ENCODE peak calls at places on chromosomes 1 and 21, in seven cellular contexts. U is iPS-NIHi11; M is iris pigment epithelial cell; H is GM20000; E is hepatic stellate cell; B is D341Med; P is stimulated activated CD4-positive, alpha-beta T cell treated with anti-CD3 and anti-CD28 coated beads, Interleukin-1b, Interleukin-23, amount 100 ng/mL, for 1 hour. C is an unnamed sample.

GRCh38 chr1:16120940-16121410 is 34.9 kb downstream of the EPHA2 start:
- DNase-seq in U (no peak), M (no peak), H (no peak), E (no peak), B (no peak), P (no peak), C (no peak)

GRCh38 chr1:1561801-1562470 is 12.7 kb downstream of the SSU72 start:
- DNase-seq in U (no peak), M (no peak), H (no peak), E (no peak), B (no peak), P (no peak), C (no peak)

GRCh38 chr1:162293293-162293692 is 83.4 kb downstream of the SPATA46 start:
- DNase-seq in U (no peak), M (no peak), H (no peak), E (no peak), B (no peak), P (no peak), C (no peak)

GRCh38 chr1:43454270-43455011 is 710 bp upstream of the HYI start:
- DNase-seq in U (peak; percentile 89), M (peak; percentile 93), H (peak; percentile 91), E (peak; percentile 86), B (no peak), P (peak; percentile 4), C (peak; percentile 81)

GRCh38 chr1:56644941-56645662 is at the start of gene PRKAA2:
- DNase-seq in U (peak; percentile 81), M (peak; percentile 32), H (peak; percentile 44), E (peak; percentile 36), B (peak; percentile 88), P (no peak), C (peak; percentile 12)

GRCh38 chr1:225877570-225877969 is 4.6 kb downstream of the TMEM63A start:
- DNase-seq in U (peak; percentile 54), M (peak; percentile 42), H (no peak), E (peak; percentile 88), B (peak; percentile 59), P (no peak), C (peak; percentile 45)

GRCh38 chr1:205505791-205506190 is 1.3 kb downstream of the CDK18 start:
- DNase-seq in U (no peak), M (no peak), H (no peak), E (peak; percentile 83), B (no peak), P (no peak), C (no peak)

GRCh38 chr1:231684333-231685244 is 58.0 kb downstream of the DISC1 start:
- DNase-seq in U (no peak), M (no peak), H (no peak), E (no peak), B (no peak), P (no peak), C (peak; percentile 22)

GRCh38 chr1:30315185-30315960 is 408.0 kb downstream of the MATN1 start:
- DNase-seq in U (no peak), M (peak; percentile 14), H (no peak), E (no peak), B (no peak), P (no peak), C (peak; percentile 5)

GRCh38 chr1:19308509-19308907 is 3.4 kb downstream of the AKR7A2 start:
- DNase-seq in U (no peak), M (no peak), H (no peak), E (no peak), B (no peak), P (no peak), C (no peak)

GRCh38 chr1:115976900-115977480 is 677 bp downstream of the SLC22A15 start:
- DNase-seq in U (no peak), M (peak; percentile 18), H (no peak), E (no peak), B (no peak), P (no peak), C (no peak)

GRCh38 chr1:215526147-215526845 is 40.8 kb upstream of the KCTD3 start:
- DNase-seq in U (peak; percentile 31), M (peak; percentile 48), H (peak; percentile 29), E (peak; percentile 16), B (peak; percentile 44), P (no peak), C (peak; percentile 69)

GRCh38 chr21:38725196-38726157 is 80.3 kb upstream of the ETS2 start:
- DNase-seq in U (no peak), M (no peak), H (no peak), E (no peak), B (no peak), P (no peak), C (no peak)

GRCh38 chr1:2409745-2410144 is 2.6 kb downstream of the PEX10 start:
- DNase-seq in U (no peak), M (no peak), H (no peak), E (no peak), B (no peak), P (no peak), C (no peak)

GRCh38 chr1:116678732-116679090 is 11.2 kb upstream of the IGSF3 start:
- DNase-seq in U (no peak), M (no peak), H (no peak), E (no peak), B (no peak), P (no peak), C (no peak)

GRCh38 chr1:44655609-44656008 is 18.7 kb downstream of the TMEM53 start:
- DNase-seq in U (peak; percentile 73), M (no peak), H (no peak), E (peak; percentile 58), B (peak; percentile 73), P (no peak), C (no peak)

GRCh38 chr1:53115403-53116306 is 26.8 kb downstream of the SLC1A7 start:
- DNase-seq in U (peak; percentile 66), M (peak; percentile 94), H (no peak), E (no peak), B (peak; percentile 83), P (no peak), C (peak; percentile 65)

GRCh38 chr1:236124965-236125364 is 17.4 kb upstream of the GPR137B start:
- DNase-seq in U (no peak), M (no peak), H (no peak), E (no peak), B (peak; percentile 35), P (no peak), C (no peak)

GRCh38 chr1:43766818-43767525 is 59.6 kb downstream of the ST3GAL3 start:
- DNase-seq in U (no peak), M (no peak), H (no peak), E (no peak), B (no peak), P (no peak), C (peak; percentile 14)

GRCh38 chr1:50860256-50860655 is 99.8 kb downstream of the FAF1 start:
- DNase-seq in U (no peak), M (no peak), H (no peak), E (no peak), B (no peak), P (no peak), C (no peak)

GRCh38 chr21:35208117-35208516 is 159.0 kb upstream of the RUNX1 start:
- DNase-seq in U (no peak), M (no peak), H (no peak), E (no peak), B (no peak), P (no peak), C (no peak)

GRCh38 chr1:157948547-157949152 is 44.8 kb upstream of the KIRREL1 start:
- DNase-seq in U (peak; percentile 43), M (peak; percentile 44), H (peak; percentile 29), E (no peak), B (peak; percentile 50), P (no peak), C (peak; percentile 42)

GRCh38 chr1:8969937-8970336 is 24.3 kb downstream of the CA6 start:
- DNase-seq in U (no peak), M (no peak), H (no peak), E (no peak), B (no peak), P (no peak), C (no peak)

GRCh38 chr1:115324649-115325420 is 13.2 kb downstream of the NGF start:
- DNase-seq in U (no peak), M (no peak), H (no peak), E (no peak), B (no peak), P (no peak), C (no peak)

C was measured in IMR-90.